ENCODE peak calls at places on chromosome 1, in seven cellular contexts. K, G, W, L, F, Z and R are unnamed samples.

GRCh38 chr1:26858160-26858559 is 4.8 kb upstream of the SFN start:
- DNase-seq in K (no peak), L (peak), Z (no peak), W (no peak), G (peak), F (no peak), R (no peak)

GRCh38 chr1:154351363-154352068 is 26.2 kb downstream of the ATP8B2 start:
- DNase-seq in K (no peak), W (no peak), F (peak), G (no peak), L (peak), Z (no peak), R (no peak)

GRCh38 chr1:240888039-240888786 is 276.3 kb upstream of the GREM2 start:
- DNase-seq in K (no peak), Z (peak), L (peak), W (peak), F (peak), G (peak), R (peak)

GRCh38 chr1:225747566-225747965 is 30.1 kb upstream of the SRP9 start:
- DNase-seq in W (no peak), F (no peak), L (peak), Z (no peak), G (no peak), K (no peak), R (no peak)

GRCh38 chr1:225811622-225812487 is 1.9 kb downstream of the EPHX1 start:
- DNase-seq in K (peak), Z (peak), G (peak), W (peak), F (no peak), L (peak), R (no peak)

GRCh38 chr1:233197940-233198339 is 97.6 kb downstream of the PCNX2 start:
- DNase-seq in W (no peak), L (no peak), Z (no peak), G (no peak), F (no peak), K (no peak), R (no peak)

GRCh38 chr1:10975567-10976326 is 36.7 kb upstream of the TARDBP start:
- DNase-seq in L (peak), Z (no peak), F (peak), G (peak), K (no peak), W (peak), R (no peak)

GRCh38 chr1:10561955-10562354 is 87.2 kb downstream of the PEX14 start:
- DNase-seq in F (no peak), W (no peak), L (peak), K (no peak), Z (no peak), G (no peak), R (no peak)

GRCh38 chr1:31216016-31216415 is 23.7 kb downstream of the NKAIN1 start:
- DNase-seq in W (peak), G (peak), L (peak), K (peak), Z (peak), F (peak), R (peak)

GRCh38 chr1:180211860-180212229 is 18.2 kb upstream of the LHX4 start:
- DNase-seq in L (no peak), G (no peak), K (no peak), W (no peak), F (no peak), Z (no peak), R (no peak)

GRCh38 chr1:52122424-52122823 is 19.5 kb upstream of the ZFYVE9 start:
- DNase-seq in Z (no peak), L (no peak), W (no peak), K (no peak), G (no peak), F (no peak), R (no peak)

GRCh38 chr1:27021347-27022031 is 8.8 kb upstream of the TENT5B start:
- DNase-seq in G (no peak), Z (no peak), W (no peak), K (no peak), F (no peak), L (no peak), R (no peak)

GRCh38 chr1:110673805-110674336 is 869 bp downstream of the KCNA3 start:
- DNase-seq in F (no peak), G (no peak), L (no peak), Z (no peak), W (no peak), K (no peak), R (no peak)

GRCh38 chr1:159804924-159805323 is 2.8 kb downstream of the FCRL6 start:
- DNase-seq in Z (no peak), W (no peak), K (no peak), G (no peak), F (no peak), L (peak), R (no peak)

GRCh38 chr1:18870325-18870865 is 10.9 kb upstream of the TAS1R2 start:
- DNase-seq in L (no peak), G (no peak), Z (no peak), W (no peak), K (no peak), F (peak), R (no peak)

GRCh38 chr1:37399205-37399604 is 75.2 kb upstream of the ZC3H12A start:
- DNase-seq in L (no peak), Z (no peak), F (no peak), W (no peak), G (no peak), K (no peak), R (no peak)

GRCh38 chr1:61332196-61332753 is 249.9 kb downstream of the NFIA start:
- DNase-seq in K (no peak), F (no peak), G (no peak), L (no peak), W (no peak), Z (no peak), R (no peak)

GRCh38 chr1:184407816-184408510 is 21.1 kb downstream of the C1orf21 start:
- DNase-seq in Z (no peak), F (no peak), G (peak), K (no peak), W (no peak), L (peak), R (no peak)

GRCh38 chr1:16920951-16921350 is 780 bp upstream of the CROCC start:
- DNase-seq in W (no peak), K (no peak), F (no peak), L (no peak), Z (no peak), G (no peak), R (peak)

GRCh38 chr1:157878059-157878458 is 36.5 kb upstream of the CD5L start:
- DNase-seq in K (no peak), W (peak), L (peak), Z (peak), F (no peak), G (peak), R (no peak)

GRCh38 chr1:53448241-53448841 is 10.9 kb upstream of the DMRTB1 start:
- DNase-seq in G (no peak), L (no peak), W (peak), K (no peak), Z (peak), F (no peak), R (no peak)

GRCh38 chr1:169957884-169958283 is 64.2 kb upstream of the SCYL3 start:
- DNase-seq in G (no peak), Z (no peak), W (no peak), K (no peak), F (no peak), L (no peak), R (no peak)

GRCh38 chr1:162372159-162373071 is 4.2 kb downstream of the SPATA46 start:
- DNase-seq in F (no peak), K (no peak), Z (no peak), L (no peak), W (no peak), G (no peak), R (no peak)

GRCh38 chr1:162369571-162369970 is 7.1 kb downstream of the SPATA46 start:
- DNase-seq in L (no peak), Z (no peak), G (no peak), W (no peak), F (no peak), K (no peak), R (no peak)

GRCh38 chr1:162368451-162368850 is 8.2 kb downstream of the SPATA46 start:
- DNase-seq in W (no peak), K (no peak), L (no peak), F (no peak), G (no peak), Z (no peak), R (no peak)

GRCh38 chr1:162371611-162372010 is 5.0 kb downstream of the SPATA46 start:
- DNase-seq in W (no peak), Z (no peak), F (no peak), L (peak), G (no peak), K (no peak), R (no peak)

DNA sequence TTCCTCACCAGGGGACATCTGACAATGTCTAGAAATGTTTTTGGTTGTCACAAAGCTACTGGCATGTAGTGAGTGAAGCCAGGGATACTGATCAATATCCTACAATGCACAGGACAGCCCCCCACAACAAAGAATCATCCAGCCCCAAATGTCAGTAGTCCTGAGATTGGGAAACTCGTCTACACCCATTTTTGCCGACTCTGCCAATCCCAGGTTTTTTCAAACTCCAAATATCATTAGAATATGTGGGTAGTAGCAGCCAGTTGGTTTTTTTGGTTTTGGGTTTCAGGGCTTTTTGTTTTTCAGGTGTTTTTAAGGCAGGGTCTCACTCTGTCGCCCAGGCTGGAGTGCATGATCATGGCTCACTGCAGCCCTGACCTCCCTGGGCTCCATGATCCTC is 5.9 kb downstream of the SPATA46 start:
- DNase-seq in G (no peak), W (no peak), Z (no peak), L (no peak), F (no peak), K (no peak), R (no peak)
- TF ChIP-seq CTCF in G (no peak), W (no peak), Z (no peak), L (no peak), F (no peak), K (no peak), R (no peak)

GRCh38 chr1:113904674-113905434 is at the start of the genes AP4B1 and DCLRE1B:
- DNase-seq in W (peak), F (peak), Z (peak), K (peak), G (peak), L (peak), R (peak)

GRCh38 chr1:113901171-113901570 is 3.4 kb downstream of the AP4B1 start:
- DNase-seq in Z (no peak), G (no peak), K (no peak), W (no peak), F (no peak), L (no peak), R (no peak)

GRCh38 chr1:113903496-113904291 is 905 bp downstream of the AP4B1 start:
- DNase-seq in G (peak), F (no peak), W (no peak), L (peak), Z (no peak), K (no peak), R (no peak)

GRCh38 chr1:113904292-113904673 is 316 bp downstream of the AP4B1 start:
- DNase-seq in K (no peak), F (no peak), Z (peak), L (no peak), W (peak), G (no peak), R (no peak)

GRCh38 chr1:113905435-113905861 is 322 bp downstream of the DCLRE1B start:
- DNase-seq in K (no peak), Z (peak), W (peak), F (peak), L (peak), G (no peak), R (peak)
- TF ChIP-seq CTCF in K (no peak), Z (no peak), W (no peak), F (peak), L (no peak), G (no peak), R (no peak)

GRCh38 chr1:153192697-153193096 is 10.5 kb upstream of the LELP1 start:
- DNase-seq in L (peak), K (no peak), F (peak), G (no peak), Z (peak), W (peak), R (peak)
- TF ChIP-seq CTCF in L (peak), K (no peak), F (peak), G (no peak), Z (peak), W (peak), R (no peak)

DNA sequence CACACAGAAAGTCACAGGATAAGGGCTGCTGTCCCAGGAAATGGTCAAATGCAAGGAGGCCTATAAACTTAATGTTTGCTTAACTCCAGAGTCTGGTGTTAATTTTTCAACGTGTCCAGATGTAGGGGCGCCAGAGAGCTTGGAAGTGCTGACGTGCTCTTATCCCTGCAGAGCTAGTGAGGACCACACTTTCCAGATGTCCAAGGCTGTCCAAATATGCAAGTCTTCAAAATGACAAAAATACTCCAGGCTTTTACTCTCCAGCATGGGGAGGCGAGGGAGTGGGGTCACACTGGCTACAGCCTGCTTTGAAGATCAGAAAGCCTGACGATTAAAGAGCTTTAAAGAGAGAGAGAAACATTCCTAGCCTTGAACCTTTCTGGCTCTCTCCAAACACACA is 57.6 kb downstream of the ABCA4 start:
- DNase-seq in G (peak), Z (no peak), K (peak), F (peak), L (peak), W (peak), R (no peak)
- TF ChIP-seq CTCF in G (peak), Z (peak), K (peak), F (peak), L (peak), W (peak), R (no peak)